ENCODE peak calls at places on chromosomes 1 and 21, in five cellular contexts. O is cardiac muscle cell, C is transverse colon, A is IMR-90, P is retinal pigment epithelial cell. D is an unnamed sample.

GRCh38 chr1:76827066-76827465 is 40.2 kb upstream of the ST6GALNAC5 start:
- DNase-seq in O (no peak), C (no peak), P (no peak), A (no peak), D (no peak)

GRCh38 chr1:42932442-42932941 is 26.2 kb downstream of the SLC2A1 start:
- DNase-seq in O (no peak), P (no peak), A (no peak), C (no peak), D (no peak)

GRCh38 chr1:53771648-53772047 is 32.7 kb upstream of the GLIS1 start:
- DNase-seq in O (no peak), A (peak), P (no peak), C (no peak), D (no peak)

GRCh38 chr1:174258148-174258550 is 98.8 kb downstream of the RABGAP1L start:
- DNase-seq in A (peak), C (peak), P (no peak), O (peak), D (peak)

GRCh38 chr1:226940029-226940805 is at the start of gene COQ8A:
- DNase-seq in A (peak), P (peak), C (peak), O (peak), D (peak)

GRCh38 chr1:41811051-41811795 is 107.5 kb downstream of the HIVEP3 start:
- DNase-seq in A (peak), P (no peak), C (no peak), O (no peak), D (no peak)

GRCh38 chr1:69121708-69122107 is 446.0 kb upstream of the LRRC7 start:
- DNase-seq in O (no peak), A (no peak), C (no peak), P (no peak), D (no peak)

GRCh38 chr1:26719205-26719604 is 23.4 kb downstream of the ARID1A start:
- DNase-seq in A (no peak), O (no peak), C (no peak), P (no peak), D (no peak)

GRCh38 chr1:31433396-31433930 is 20.4 kb downstream of the SERINC2 start:
- DNase-seq in P (no peak), A (no peak), C (no peak), O (no peak), D (no peak)

GRCh38 chr21:41508415-41509205 is 652 bp upstream of the TMPRSS2 start:
- DNase-seq in P (no peak), C (no peak), A (no peak), O (no peak), D (no peak)
- H3K4me3 ChIP-seq in P (no peak), C (peak), A (no peak), O (peak), D (peak)

GRCh38 chr21:36135391-36136094 is 664 bp downstream of the CBR3 start:
- DNase-seq in C (peak), A (peak), O (peak), P (peak), D (peak)
- H3K4me3 ChIP-seq in C (peak), A (peak), O (peak), P (peak), D (peak)

GRCh38 chr1:67308136-67308535 is 463 bp downstream of the IL12RB2 start:
- DNase-seq in A (no peak), P (no peak), O (no peak), C (no peak), D (no peak)

GRCh38 chr1:67307251-67308060 is at the start of gene IL12RB2:
- DNase-seq in A (no peak), P (no peak), O (peak), C (peak), D (no peak)

GRCh38 chr1:67304023-67304422 is 3.6 kb upstream of the IL12RB2 start:
- DNase-seq in O (no peak), C (no peak), A (no peak), P (no peak), D (no peak)

GRCh38 chr1:67300561-67300960 is 7.1 kb upstream of the IL12RB2 start:
- DNase-seq in O (no peak), C (no peak), P (peak), A (no peak), D (no peak)

DNA sequence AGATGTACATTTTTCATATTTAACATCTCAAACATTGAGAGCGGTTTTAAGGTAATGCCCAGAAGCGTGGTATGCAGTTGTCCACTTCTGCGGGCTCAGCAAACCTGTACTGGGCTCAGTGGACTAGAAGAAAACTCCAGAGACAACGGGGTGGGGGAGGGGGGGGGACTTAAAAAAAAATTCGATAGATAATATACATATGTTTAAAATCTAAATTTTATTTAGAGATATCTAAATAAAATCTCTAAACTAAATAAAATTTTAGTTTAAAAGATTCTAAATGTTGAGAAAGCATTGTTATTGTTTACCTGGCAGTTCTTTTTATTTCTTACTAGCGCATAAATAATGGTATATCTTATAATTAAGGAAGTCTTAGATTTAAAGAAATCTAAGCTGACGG is 1.1 kb upstream of the IL12RB2 start:
- DNase-seq in O (no peak), C (no peak), A (no peak), P (no peak), D (no peak)
- H3K4me3 ChIP-seq in O (no peak), C (no peak), A (no peak), P (no peak), D (no peak)

GRCh38 chr1:165634154-165634921 is 3.3 kb downstream of the MGST3 start:
- DNase-seq in O (no peak), A (no peak), C (no peak), P (no peak), D (no peak)

GRCh38 chr1:165639821-165640623 is 9.0 kb downstream of the MGST3 start:
- DNase-seq in A (peak), O (no peak), C (no peak), P (no peak), D (no peak)

GRCh38 chr1:165635823-165636222 is 4.8 kb downstream of the MGST3 start:
- DNase-seq in A (no peak), C (no peak), O (no peak), P (no peak), D (no peak)

GRCh38 chr1:165635329-165635728 is 4.3 kb downstream of the MGST3 start:
- DNase-seq in P (no peak), A (peak), O (no peak), C (no peak), D (no peak)

DNA sequence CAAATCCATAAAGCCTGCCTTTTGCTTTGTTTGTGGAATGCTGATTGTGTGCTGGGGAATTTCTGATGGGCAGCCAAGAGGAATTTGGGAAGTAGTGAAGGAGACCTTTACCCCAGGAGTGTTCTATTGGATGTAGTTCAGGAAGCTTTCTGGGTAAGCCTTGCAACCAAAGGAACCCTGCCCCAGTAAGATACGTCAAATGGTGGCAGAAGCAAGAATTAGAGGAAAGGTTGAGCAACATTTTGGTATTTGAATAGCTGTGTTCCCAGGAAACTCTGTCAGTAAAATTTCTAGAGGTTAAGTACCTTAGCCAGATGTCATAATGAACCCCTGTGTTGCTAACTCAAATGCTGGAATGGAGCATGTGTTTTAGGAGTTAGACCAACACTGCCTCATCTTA is 6.4 kb downstream of the MGST3 start:
- DNase-seq in O (no peak), C (peak), P (no peak), A (peak), D (no peak)
- H3K4me3 ChIP-seq in O (no peak), C (no peak), P (no peak), A (no peak), D (no peak)

DNA sequence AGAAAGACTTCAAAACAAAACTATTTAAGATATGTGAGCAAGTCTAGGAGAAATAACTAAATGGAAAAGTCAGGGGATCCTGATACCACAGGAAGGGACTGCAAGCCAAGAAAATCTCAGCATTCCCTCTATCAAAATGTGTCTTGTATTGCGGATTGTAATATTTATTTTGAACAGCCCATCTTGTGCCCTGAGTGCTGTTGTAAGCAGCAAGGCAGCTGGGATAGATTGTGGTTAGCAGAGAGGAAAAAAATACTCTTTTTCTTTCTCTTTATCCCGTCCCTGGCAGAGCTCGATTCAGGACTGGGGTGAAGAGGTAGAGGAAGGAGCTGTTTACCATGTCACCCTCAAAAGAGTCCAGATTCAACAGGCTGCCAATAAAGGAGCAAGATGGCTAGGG is 1.2 kb downstream of the RGL1 start:
- DNase-seq in O (no peak), C (no peak), A (peak), P (no peak), D (no peak)
- H3K4me3 ChIP-seq in O (peak), C (peak), A (peak), P (peak), D (peak)

DNA sequence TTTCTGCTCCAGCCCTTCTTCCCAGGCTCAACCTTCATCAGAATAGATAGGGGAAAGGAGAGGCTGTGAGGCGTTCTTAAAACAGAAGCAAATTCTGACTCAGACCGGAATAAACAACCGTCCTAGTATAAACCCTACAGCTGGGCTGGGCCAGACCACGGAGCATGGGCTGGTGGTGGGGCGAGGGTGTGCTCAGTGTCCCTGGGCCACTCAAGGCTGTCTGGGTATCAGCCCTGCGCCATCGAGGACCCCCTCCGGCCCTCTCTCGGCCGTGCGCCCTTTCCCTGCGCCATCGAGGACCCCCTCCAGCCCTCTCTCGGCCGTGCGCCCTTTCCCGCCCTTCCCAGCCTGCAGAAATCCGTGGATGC is 36.0 kb downstream of the CAPN2 start:
- DNase-seq in P (no peak), A (peak), O (no peak), C (peak), D (peak)
- H3K4me3 ChIP-seq in P (no peak), A (no peak), O (no peak), C (peak), D (no peak)

GRCh38 chr1:35708952-35709351 is 9.7 kb downstream of the C1orf216 start:
- DNase-seq in O (no peak), C (no peak), A (no peak), P (no peak), D (no peak)
- H3K4me3 ChIP-seq in O (no peak), C (no peak), A (no peak), P (no peak), D (no peak)

GRCh38 chr1:224329842-224330753 is at the start of gene NVL:
- DNase-seq in C (peak), P (peak), O (peak), A (peak), D (peak)

GRCh38 chr1:224329484-224329841 is 509 bp downstream of the NVL start:
- DNase-seq in C (no peak), P (no peak), A (peak), O (no peak), D (no peak)

GRCh38 chr1:224333309-224333926 is 3.4 kb upstream of the NVL start:
- DNase-seq in C (no peak), O (peak), P (no peak), A (peak), D (no peak)

GRCh38 chr1:224331824-224332223 is 1.9 kb upstream of the NVL start:
- DNase-seq in C (no peak), P (no peak), A (no peak), O (no peak), D (no peak)

GRCh38 chr1:224331326-224331725 is 1.4 kb upstream of the NVL start:
- DNase-seq in O (no peak), C (no peak), P (no peak), A (no peak), D (no peak)
- H3K4me3 ChIP-seq in O (no peak), C (peak), P (no peak), A (no peak), D (no peak)

GRCh38 chr1:180157576-180158057 is 2.9 kb downstream of the QSOX1 start:
- DNase-seq in P (no peak), O (no peak), A (no peak), C (peak), D (no peak)

GRCh38 chr1:180155202-180155682 is 573 bp downstream of the QSOX1 start:
- DNase-seq in A (no peak), O (no peak), P (no peak), C (peak), D (peak)

GRCh38 chr1:180156201-180156600 is 1.5 kb downstream of the QSOX1 start:
- DNase-seq in P (no peak), C (no peak), A (no peak), O (no peak), D (no peak)

GRCh38 chr1:180157108-180157507 is 2.4 kb downstream of the QSOX1 start:
- DNase-seq in C (no peak), A (peak), P (no peak), O (no peak), D (no peak)

DNA sequence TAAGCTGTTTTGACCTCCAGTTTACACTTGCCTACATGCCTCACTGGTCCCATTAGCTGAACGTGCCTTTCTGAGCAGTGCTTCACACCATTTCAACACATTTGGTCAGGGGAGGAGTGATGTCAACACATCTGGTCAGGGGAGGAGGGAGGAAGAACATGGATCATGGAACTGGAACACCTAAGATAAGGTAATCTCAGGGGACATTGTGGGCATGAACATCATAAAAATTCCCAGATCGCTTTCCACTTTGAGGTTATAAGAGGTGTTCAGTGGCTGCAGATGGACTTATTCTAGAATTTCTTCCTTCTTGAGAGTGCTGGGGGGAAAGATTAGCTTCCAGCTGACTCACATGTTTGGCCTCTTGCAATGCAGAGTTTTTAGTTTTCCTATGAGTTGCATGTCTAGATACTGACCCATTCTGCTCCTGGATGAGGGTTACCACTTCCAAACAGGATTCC is 2.0 kb downstream of the QSOX1 start:
- DNase-seq in A (peak), P (no peak), O (no peak), C (no peak), D (no peak)
- H3K4me3 ChIP-seq in A (peak), P (peak), O (no peak), C (peak), D (no peak)

DNA sequence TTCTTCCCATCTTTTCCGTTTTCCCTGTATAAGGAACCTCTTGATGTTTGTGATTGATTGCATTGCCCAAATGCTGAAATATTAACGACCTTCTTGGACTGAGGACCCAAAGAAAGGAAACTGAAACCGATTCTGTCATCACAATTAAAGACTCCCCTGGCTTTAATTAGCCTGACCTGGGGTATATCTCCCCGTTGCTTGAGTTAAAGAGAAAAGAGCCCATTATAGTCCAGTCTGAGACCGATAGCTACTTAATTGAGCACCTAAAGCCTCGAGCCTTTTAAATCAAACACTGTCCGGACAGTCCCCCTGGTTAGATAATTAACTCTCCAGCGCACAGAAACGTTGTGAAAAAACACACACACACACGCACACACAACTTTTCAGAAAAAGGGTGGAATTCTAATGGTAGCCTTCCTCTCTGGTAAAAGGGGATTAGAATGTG is 8.0 kb downstream of the LMO4 start:
- DNase-seq in P (no peak), A (no peak), C (no peak), O (no peak), D (no peak)
- H3K4me3 ChIP-seq in P (peak), A (no peak), C (peak), O (no peak), D (no peak)

D was measured in A549.